ENCODE peak calls at places on chromosomes 5 and 9, in nine cellular contexts. N is lower lobe of right lung; R is GM12878; D is upper lobe of right lung; E is uterus; C is pancreas; K is psoas muscle; O is MM.1S; S is CD8-positive, alpha-beta T cell. H is an unnamed sample.

GRCh38 chr5:40071870-40072269 is 607.8 kb upstream of the PTGER4 start:
- DNase-seq in C (no peak), R (no peak), N (no peak), K (no peak), E (no peak), S (no peak), O (no peak), D (no peak), H (no peak)

GRCh38 chr5:142404046-142404477 is 79.2 kb upstream of the SPRY4 start:
- DNase-seq in R (no peak), E (no peak), N (no peak), C (no peak), O (no peak), D (no peak), S (no peak), K (no peak), H (no peak)

GRCh38 chr5:181163487-181164075 is 16.2 kb downstream of the OR2V2 start:
- DNase-seq in O (no peak), K (no peak), S (no peak), R (no peak), N (no peak), E (no peak), D (no peak), C (no peak), H (no peak)

GRCh38 chr5:44958943-44959342 is 150.2 kb downstream of the MRPS30 start:
- DNase-seq in E (no peak), K (no peak), O (no peak), D (no peak), S (no peak), C (no peak), R (no peak), N (no peak), H (no peak)

GRCh38 chr5:39943811-39944210 is 519.0 kb upstream of the DAB2 start:
- DNase-seq in R (no peak), E (no peak), O (no peak), N (no peak), D (no peak), S (no peak), K (no peak), C (no peak), H (no peak)

GRCh38 chr5:138000102-138000723 is 32.7 kb downstream of the FAM13B start:
- DNase-seq in R (no peak), K (no peak), E (no peak), N (no peak), O (no peak), D (no peak), S (no peak), C (no peak), H (no peak)

GRCh38 chr9:134068742-134069535 is 1.1 kb upstream of the BRD3 start:
- DNase-seq in C (no peak), N (peak; percentile 47), O (no peak), S (no peak), K (peak; percentile 50), E (peak; percentile 20), D (peak; percentile 61), R (no peak), H (peak; percentile 16)

GRCh38 chr5:61678966-61679365 is 346.9 kb downstream of the ZSWIM6 start:
- DNase-seq in O (no peak), D (no peak), E (no peak), S (no peak), R (no peak), N (no peak), K (no peak), C (no peak), H (no peak)

GRCh38 chr5:167970002-167970401 is 321.4 kb upstream of the WWC1 start:
- DNase-seq in R (no peak), D (no peak), N (no peak), C (no peak), K (no peak), S (no peak), O (no peak), E (no peak), H (no peak)

GRCh38 chr9:98908897-98909634 is 34.6 kb upstream of the COL15A1 start:
- DNase-seq in E (no peak), C (no peak), R (no peak), D (no peak), S (no peak), N (no peak), K (no peak), O (no peak), H (no peak)
- H3K4me1 ChIP-seq in E (no peaks in the 10 kb centered on the region), C (peaks cover 25% of the 10 kb centered on the region), R (no peaks in the 10 kb centered on the region), D (peaks cover 8% of the 10 kb centered on the region), S (no peaks in the 10 kb centered on the region), N (peaks cover 23% of the 10 kb centered on the region), K (no peaks in the 10 kb centered on the region), O (no peaks in the 10 kb centered on the region), H (peaks cover 46% of the 10 kb centered on the region)

GRCh38 chr9:128252317-128253139 is 23.3 kb downstream of the GOLGA2 start:
- DNase-seq in K (no peak), C (no peak), N (no peak), D (no peak), R (no peak), E (no peak), O (no peak), S (no peak), H (no peak)

GRCh38 chr9:128249914-128250838 is 25.6 kb downstream of the GOLGA2 start:
- DNase-seq in C (peak; percentile 95), O (peak; percentile 93), E (peak; percentile 68), S (peak; percentile 99), N (peak; percentile 93), D (peak; percentile 96), R (peak; percentile 25), K (peak; percentile 93), H (peak; percentile 75)

GRCh38 chr9:128251701-128252100 is 24.1 kb downstream of the GOLGA2 start:
- DNase-seq in N (no peak), O (no peak), E (no peak), R (no peak), K (no peak), D (no peak), C (no peak), S (no peak), H (no peak)

GRCh38 chr9:128249558-128249913 is 26.3 kb downstream of the GOLGA2 start:
- DNase-seq in E (no peak), O (no peak), N (no peak), D (no peak), K (no peak), C (no peak), R (no peak), S (no peak), H (no peak)

DNA sequence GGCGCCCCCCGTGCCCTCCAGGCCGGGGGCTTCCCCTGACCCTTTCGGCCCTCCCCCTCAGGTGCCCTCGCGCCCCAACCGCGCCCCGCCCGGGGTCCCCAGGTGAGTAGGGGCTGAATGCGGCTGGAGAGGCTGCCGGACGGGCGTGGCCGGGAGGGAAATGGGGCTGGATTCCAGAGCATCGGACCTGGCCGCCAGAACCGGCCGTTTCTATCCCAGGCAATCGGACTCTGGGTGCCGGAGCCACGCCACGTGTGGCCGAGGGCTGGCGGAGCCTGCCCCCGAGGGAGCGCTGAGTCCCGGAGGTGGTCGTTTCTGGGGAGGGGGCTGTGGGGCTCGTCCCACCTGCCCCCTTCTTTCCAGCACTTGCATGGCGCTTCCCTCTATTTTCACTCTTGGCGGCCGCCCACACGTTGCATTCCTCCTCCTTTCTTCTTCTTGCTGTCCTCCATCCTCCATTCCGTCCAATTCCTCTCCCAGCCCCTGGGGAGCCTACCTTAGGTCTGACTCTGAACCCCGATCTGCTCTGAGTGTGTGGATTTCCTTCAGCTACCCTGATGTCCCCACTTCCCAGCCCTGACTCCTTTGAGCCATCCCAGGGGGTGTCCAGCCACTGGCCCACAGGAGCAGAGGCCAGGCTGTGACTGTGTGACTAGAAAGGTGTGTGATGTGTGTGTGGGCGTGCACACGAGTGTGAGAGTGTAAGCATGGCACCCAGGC is 24.8 kb downstream of the GOLGA2 start:
- DNase-seq in R (no peak), S (no peak), N (no peak), E (no peak), C (no peak), D (no peak), O (no peak), K (no peak), H (no peak)
- H3K4me3 ChIP-seq in R (peak overlapping the region; percentile 64), S (peak overlapping the region; percentile 65), N (peak overlapping the region; percentile 51), E (no peak overlapping the region), C (no peak overlapping the region), D (peak overlapping the region; percentile 42), O (peak overlapping the region; percentile 59), K (peak overlapping the region; percentile 44), H (peak overlapping the region; percentile 56)

GRCh38 chr9:108547736-108548135 is 308.1 kb downstream of the ACTL7B start:
- DNase-seq in C (no peak), K (no peak), O (no peak), E (no peak), S (no peak), N (no peak), D (no peak), R (no peak), H (no peak)

GRCh38 chr9:108546223-108546622 is 309.6 kb downstream of the ACTL7B start:
- DNase-seq in E (no peak), K (no peak), N (no peak), D (no peak), S (no peak), R (no peak), C (no peak), O (no peak), H (no peak)

GRCh38 chr9:108543251-108543768 is 312.5 kb downstream of the ACTL7B start:
- DNase-seq in O (no peak), C (no peak), E (no peak), N (no peak), D (no peak), R (no peak), S (no peak), K (no peak), H (no peak)

GRCh38 chr9:108544866-108545265 is 310.9 kb downstream of the ACTL7B start:
- DNase-seq in C (no peak), K (no peak), N (no peak), O (no peak), D (no peak), E (no peak), R (no peak), S (no peak), H (no peak)

DNA sequence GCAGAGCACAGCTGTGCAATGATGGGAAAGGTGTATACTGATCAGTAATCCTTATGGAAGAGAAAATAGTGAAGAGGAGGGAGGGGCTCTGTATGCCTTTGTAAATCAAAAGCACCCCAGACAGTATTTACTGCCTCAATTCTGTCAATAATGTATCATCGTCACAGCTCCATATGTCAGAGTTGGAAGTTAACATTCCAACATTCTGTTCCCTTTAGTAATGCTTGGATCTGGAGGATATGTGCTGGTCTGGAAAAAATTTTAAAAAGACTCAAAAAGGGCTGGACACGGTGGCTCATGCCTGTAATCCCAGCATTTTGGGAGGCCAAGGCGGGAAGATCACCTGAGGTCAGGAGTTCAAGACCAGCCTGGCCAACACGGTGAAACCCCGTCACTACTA is 310.3 kb downstream of the ACTL7B start:
- DNase-seq in O (no peak), R (no peak), K (no peak), D (no peak), N (no peak), E (no peak), S (no peak), C (no peak), H (no peak)
- TF ChIP-seq CTCF in O (no peak), R (no peak), K (no peak), D (no peak), N (no peak), E (no peak), S (no peak), C (no peak), H (no peak)

DNA sequence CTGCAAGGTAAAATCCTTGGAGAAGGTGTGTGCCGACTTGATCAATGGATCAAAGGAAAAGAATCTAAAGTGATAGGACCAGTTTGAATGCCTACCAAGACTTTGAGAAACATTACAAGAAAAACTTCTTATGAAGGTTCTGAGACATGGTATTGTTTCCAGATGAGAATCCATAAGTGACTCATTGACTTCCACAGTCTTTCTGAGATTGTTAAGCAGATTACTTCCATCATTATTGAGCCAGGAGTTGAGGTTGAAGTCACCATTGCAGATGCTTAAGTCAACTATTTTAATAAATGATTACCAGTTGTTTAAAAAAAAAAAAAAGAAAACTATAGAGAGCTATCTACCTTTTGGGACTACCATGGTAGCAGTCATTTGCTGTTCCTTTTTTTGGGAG is 7.0 kb downstream of the LNPEP start:
- DNase-seq in E (no peak), R (no peak), K (no peak), S (no peak), N (no peak), C (no peak), D (no peak), O (no peak), H (no peak)
- H3K4me1 ChIP-seq in E (peaks cover 4% of the 10 kb centered on the region), R (peaks cover 5% of the 10 kb centered on the region), K (peaks cover 54% of the 10 kb centered on the region), S (peaks cover 66% of the 10 kb centered on the region), N (peaks cover 13% of the 10 kb centered on the region), C (peaks cover 13% of the 10 kb centered on the region), D (peaks cover 6% of the 10 kb centered on the region), O (peaks cover 6% of the 10 kb centered on the region), H (peaks cover 41% of the 10 kb centered on the region)

H was measured in left ventricle myocardium inferior.